ENCODE peak calls at places on chromosome 13, in six cellular contexts. W is tibial nerve, C is GM12892, X is H1, H is heart left ventricle, P is H54. I is an unnamed sample.

GRCh38 chr13:24228852-24229458 is 68.4 kb downstream of the SPATA13 start:
- DNase-seq in W (no peak), X (no peak), P (peak; percentile 9), H (no peak), C (no peak), I (no peak)

GRCh38 chr13:25281193-25281936 is 5.9 kb downstream of the MTMR6 start:
- DNase-seq in W (no peak), P (no peak), H (no peak), C (peak; percentile 13), X (no peak), I (no peak)

GRCh38 chr13:42258747-42259146 is 13.2 kb upstream of the AKAP11 start:
- DNase-seq in H (no peak), X (peak; percentile 57), W (no peak), C (no peak), P (no peak), I (no peak)

GRCh38 chr13:44040754-44041100 is 161.0 kb downstream of the LACC1 start:
- DNase-seq in H (no peak), P (no peak), X (no peak), W (no peak), C (no peak), I (no peak)

GRCh38 chr13:37602743-37603381 is 4.3 kb upstream of the POSTN start:
- DNase-seq in H (no peak), W (no peak), X (no peak), C (no peak), P (no peak), I (no peak)

GRCh38 chr13:67844544-67844943 is 614.4 kb upstream of the PCDH9 start:
- DNase-seq in H (no peak), P (no peak), X (no peak), W (no peak), C (no peak), I (no peak)

GRCh38 chr13:71149498-71150363 is 717.3 kb downstream of the DACH1 start:
- DNase-seq in W (no peak), X (no peak), P (no peak), H (no peak), C (no peak), I (no peak)

GRCh38 chr13:76927955-76928354 is 20.4 kb upstream of the ACOD1 start:
- DNase-seq in H (no peak), P (no peak), C (no peak), W (no peak), X (no peak), I (no peak)

GRCh38 chr13:25762795-25763377 is 288.9 kb downstream of the SHISA2 start:
- DNase-seq in C (no peak), X (no peak), P (no peak), W (no peak), H (no peak), I (no peak)

GRCh38 chr13:24043590-24044350 is 116.8 kb upstream of the SPATA13 start:
- DNase-seq in X (no peak), C (no peak), P (no peak), W (no peak), H (no peak), I (no peak)

GRCh38 chr13:95615539-95615938 is 29.0 kb downstream of the DZIP1 start:
- DNase-seq in C (no peak), X (no peak), P (no peak), H (no peak), W (no peak), I (no peak)
- TF ChIP-seq POLR2A in C (no peak), X (no peak), P (no peak), H (no peak), W (no peak), I (no peak)

DNA sequence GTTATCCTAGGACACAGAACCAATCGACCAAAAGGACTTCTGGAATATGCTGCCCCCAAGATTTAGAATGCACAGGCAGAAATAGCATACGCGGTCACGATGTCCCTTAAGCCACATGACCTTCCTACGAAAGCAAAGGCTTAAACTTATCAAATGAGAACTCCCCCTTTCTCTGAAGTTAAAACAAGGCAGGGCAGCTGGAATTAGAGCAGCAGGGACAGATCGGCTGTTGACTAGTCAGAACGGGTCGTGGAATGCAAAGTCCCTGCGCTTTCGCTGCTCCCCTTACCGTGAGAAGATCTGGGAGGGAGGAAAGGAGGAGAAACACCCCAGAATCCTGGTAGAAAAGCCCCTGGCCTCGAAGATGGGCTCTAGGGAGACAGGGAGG is 799 bp upstream of the USPL1 start:
- DNase-seq in W (peak; percentile 52), C (peak; percentile 21), X (no peak), H (peak; percentile 79), P (peak; percentile 7), I (no peak)
- TF ChIP-seq POLR2A in W (peak; percentile 70), C (peak; percentile 81), X (no peak), H (no peak), P (peak; percentile 57), I (no peak)

GRCh38 chr13:48236528-48237353 is 3.7 kb downstream of the ITM2B start:
- DNase-seq in W (no peak), H (no peak), P (no peak), X (no peak), C (no peak), I (no peak)

GRCh38 chr13:48235814-48236135 is 2.8 kb downstream of the ITM2B start:
- DNase-seq in H (no peak), P (no peak), W (no peak), C (no peak), X (no peak), I (no peak)

GRCh38 chr13:48233886-48234488 is 981 bp downstream of the ITM2B start:
- DNase-seq in X (no peak), P (no peak), C (no peak), H (no peak), W (no peak), I (no peak)

GRCh38 chr13:48234652-48235099 is 1.7 kb downstream of the ITM2B start:
- DNase-seq in P (no peak), W (no peak), C (no peak), X (no peak), H (no peak), I (no peak)

DNA sequence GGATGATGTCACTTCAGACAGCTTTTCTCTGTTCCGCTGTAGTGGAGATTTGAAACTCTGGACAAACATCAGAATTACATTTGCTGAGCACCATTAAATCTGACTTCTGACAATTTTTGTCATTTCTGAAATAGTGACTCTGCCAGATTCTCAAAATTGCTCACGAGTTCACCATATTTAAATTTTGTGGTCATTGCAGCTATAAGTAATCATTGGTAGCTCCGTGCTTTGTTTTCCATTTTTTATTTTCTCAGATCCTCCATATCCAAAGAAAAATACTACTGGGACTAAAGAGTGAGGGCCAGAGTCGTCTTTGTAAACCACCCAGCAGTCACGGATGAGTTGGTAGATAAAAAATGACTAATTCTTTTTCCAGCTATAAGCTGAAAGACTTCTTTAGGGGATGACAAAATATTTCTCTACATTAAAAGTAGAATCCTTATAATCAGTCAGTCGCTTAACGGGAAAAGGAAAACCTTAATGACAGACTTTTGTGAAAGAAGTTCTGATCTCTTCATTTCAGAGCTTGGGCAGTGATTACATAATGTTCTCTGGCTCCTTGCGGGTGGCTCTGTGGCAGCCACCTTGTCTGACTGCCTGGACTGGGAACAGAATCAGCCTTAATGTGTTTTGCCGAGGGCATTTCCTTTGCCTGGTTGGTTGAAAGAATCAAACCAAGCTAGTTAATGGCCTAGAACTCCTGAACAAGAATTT is 2.3 kb downstream of the ITM2B start:
- DNase-seq in H (no peak), W (no peak), P (no peak), X (no peak), C (no peak), I (no peak)
- TF ChIP-seq POLR2A in H (no peak), W (peak; percentile 51), P (no peak), X (peak; percentile 70), C (no peak), I (peak; percentile 46)

DNA sequence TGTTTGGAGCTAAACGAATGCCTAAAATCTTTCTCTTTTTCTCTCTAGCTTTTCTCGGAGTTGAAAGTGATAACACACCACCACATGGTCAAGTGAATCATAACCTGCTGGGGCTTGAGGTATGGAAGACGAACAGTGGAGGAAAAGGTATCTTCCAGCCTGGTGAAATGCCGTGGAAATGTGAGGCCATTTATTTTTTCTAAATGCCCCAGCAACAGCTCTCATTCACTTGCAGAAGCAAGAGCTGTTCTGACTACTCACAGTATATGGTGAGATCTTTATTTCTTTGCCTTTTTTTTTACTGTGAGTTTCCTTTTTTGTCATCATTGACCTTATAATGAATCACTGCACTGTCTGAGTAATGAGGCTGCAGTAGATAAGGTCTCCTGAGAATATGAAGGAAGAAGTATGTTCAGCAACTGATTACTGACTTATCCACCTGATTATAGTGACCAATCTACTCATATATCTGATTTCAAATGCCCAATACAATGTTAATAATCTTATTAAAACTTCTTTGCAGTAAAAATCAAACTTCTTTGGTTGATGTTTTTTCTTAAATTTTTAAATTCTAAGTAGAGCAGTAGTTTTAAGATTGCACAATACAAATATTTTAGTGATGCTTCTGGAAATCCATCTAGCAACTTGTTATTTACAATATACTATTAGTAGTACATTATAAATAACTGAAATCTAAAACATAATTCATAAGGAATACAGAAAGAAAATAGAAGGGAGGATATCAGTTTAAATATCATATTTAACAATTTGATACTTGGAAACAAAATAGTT is 569.9 kb downstream of the PCDH9 start:
- DNase-seq in C (no peak), H (no peak), W (no peak), X (no peak), P (no peak), I (no peak)
- TF ChIP-seq POLR2A in C (no peak), H (no peak), W (no peak), X (no peak), P (no peak), I (no peak)

GRCh38 chr13:30354481-30355404 is 47.4 kb upstream of the KATNAL1 start:
- DNase-seq in H (no peak), W (no peak), X (no peak), C (no peak), P (no peak), I (no peak)
- TF ChIP-seq POLR2A in H (no peak), W (no peak), X (no peak), C (no peak), P (no peak), I (no peak)

DNA sequence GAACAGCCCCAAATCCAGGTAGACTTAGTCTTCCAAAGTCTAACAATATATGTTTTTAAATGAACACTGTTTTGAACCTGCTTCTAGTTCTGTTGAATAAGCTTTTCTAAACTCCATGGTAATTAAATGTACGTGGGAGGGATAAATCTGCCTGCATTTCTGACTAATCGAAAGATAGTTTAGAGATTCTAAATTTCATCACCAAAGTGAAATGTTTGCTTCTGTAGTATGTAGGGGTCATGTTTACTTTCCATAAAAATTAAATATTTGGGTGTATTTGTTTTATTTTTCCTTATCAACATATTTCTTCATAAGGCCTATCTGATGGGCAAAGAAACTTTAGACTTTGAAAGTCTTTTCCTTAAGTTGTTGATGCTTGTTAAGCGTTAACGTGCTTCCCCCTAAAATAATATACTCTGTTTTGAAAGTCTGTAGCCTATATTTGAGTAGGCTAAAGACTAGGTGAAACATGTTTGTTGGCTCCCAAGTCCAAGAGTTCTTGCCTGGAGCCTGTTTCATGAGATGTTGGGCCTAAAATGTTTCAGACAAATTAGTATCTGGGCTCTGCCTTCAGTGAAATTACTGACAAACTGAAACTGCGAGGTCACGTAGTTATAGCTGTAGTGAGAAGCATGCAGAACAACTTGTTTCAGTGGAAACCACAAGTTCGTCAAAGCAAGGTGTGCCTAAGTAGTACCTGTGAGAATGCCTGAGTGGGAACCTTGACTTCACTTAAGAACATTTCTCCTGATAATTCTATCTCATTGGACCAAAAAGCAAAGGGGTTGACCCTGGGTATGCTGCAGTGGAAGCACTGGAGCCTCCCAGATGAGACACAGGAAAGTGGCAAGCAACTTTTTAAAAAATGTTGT is 126.2 kb downstream of the LMO7 start:
- DNase-seq in W (no peak), P (no peak), C (no peak), H (no peak), X (no peak), I (no peak)
- TF ChIP-seq POLR2A in W (no peak), P (no peak), C (peak; percentile 51), H (no peak), X (no peak), I (peak; percentile 54)